ENCODE peak calls at places on chromosome 6, in eight cellular contexts. One of them, this sample, is unnamed.

GRCh38 chr6:23262864-23263263 is 693.5 kb downstream of the HDGFL1 start:
- DNase-seq in lung: no peak
- DNase-seq in nephron progenitor cell: no peak
- DNase-seq in bronchial epithelial cell: no peak
- DNase-seq in MCF 10A: no peak
- DNase-seq in Panc1: no peak
- DNase-seq in lower lobe of right lung: no peak
- DNase-seq in GM13976: no peak
- DNase-seq in this sample: no peak

GRCh38 chr6:17431581-17431980 is 38.2 kb downstream of the CAP2 start:
- DNase-seq in lung: no peak
- DNase-seq in MCF 10A: peak; percentile 38
- DNase-seq in Panc1: no peak
- DNase-seq in lower lobe of right lung: no peak
- DNase-seq in bronchial epithelial cell: peak; percentile 34
- DNase-seq in GM13976: no peak
- DNase-seq in nephron progenitor cell: no peak
- DNase-seq in this sample: no peak

GRCh38 chr6:157774153-157775135 is 48.6 kb upstream of the SNX9 start:
- DNase-seq in bronchial epithelial cell: no peak
- DNase-seq in lung: no peak
- DNase-seq in lower lobe of right lung: no peak
- DNase-seq in GM13976: peak; percentile 81
- DNase-seq in MCF 10A: no peak
- DNase-seq in nephron progenitor cell: peak; percentile 27
- DNase-seq in Panc1: no peak
- DNase-seq in this sample: no peak

GRCh38 chr6:158219229-158219628 is 51.1 kb downstream of the GTF2H5 start:
- DNase-seq in Panc1: no peak
- DNase-seq in lower lobe of right lung: no peak
- DNase-seq in lung: peak; percentile 53
- DNase-seq in GM13976: no peak
- DNase-seq in MCF 10A: peak; percentile 96
- DNase-seq in bronchial epithelial cell: peak; percentile 99
- DNase-seq in nephron progenitor cell: no peak
- DNase-seq in this sample: no peak

GRCh38 chr6:40789143-40789764 is 202.1 kb upstream of the LRFN2 start:
- DNase-seq in GM13976: peak; percentile 37
- DNase-seq in lung: no peak
- DNase-seq in lower lobe of right lung: no peak
- DNase-seq in Panc1: no peak
- DNase-seq in nephron progenitor cell: peak; percentile 15
- DNase-seq in bronchial epithelial cell: no peak
- DNase-seq in MCF 10A: no peak
- DNase-seq in this sample: no peak

GRCh38 chr6:18122128-18123093 is at the start of gene NHLRC1:
- DNase-seq in Panc1: peak; percentile 76
- DNase-seq in GM13976: peak; percentile 87
- DNase-seq in lung: peak; percentile 91
- DNase-seq in nephron progenitor cell: peak; percentile 87
- DNase-seq in MCF 10A: no peak
- DNase-seq in bronchial epithelial cell: peak; percentile 74
- DNase-seq in lower lobe of right lung: peak; percentile 94
- DNase-seq in this sample: peak; percentile 93

GRCh38 chr6:26578741-26579140 is 18.0 kb upstream of the ABT1 start:
- DNase-seq in nephron progenitor cell: no peak
- DNase-seq in bronchial epithelial cell: no peak
- DNase-seq in MCF 10A: no peak
- DNase-seq in lower lobe of right lung: no peak
- DNase-seq in lung: no peak
- DNase-seq in Panc1: no peak
- DNase-seq in GM13976: no peak
- DNase-seq in this sample: no peak

GRCh38 chr6:29553268-29554057 is 6.1 kb downstream of the UBD start:
- DNase-seq in MCF 10A: no peak
- DNase-seq in lung: peak; percentile 77
- DNase-seq in lower lobe of right lung: peak; percentile 85
- DNase-seq in bronchial epithelial cell: peak; percentile 12
- DNase-seq in Panc1: no peak
- DNase-seq in GM13976: peak; percentile 69
- DNase-seq in nephron progenitor cell: peak; percentile 80
- DNase-seq in this sample: no peak

GRCh38 chr6:30759575-30760239 is 15.4 kb upstream of the IER3 start:
- DNase-seq in lung: no peak
- DNase-seq in Panc1: no peak
- DNase-seq in bronchial epithelial cell: peak; percentile 95
- DNase-seq in lower lobe of right lung: no peak
- DNase-seq in GM13976: no peak
- DNase-seq in MCF 10A: no peak
- DNase-seq in nephron progenitor cell: no peak
- DNase-seq in this sample: no peak

GRCh38 chr6:125658759-125659431 is 90.5 kb upstream of the HEY2 start:
- DNase-seq in lower lobe of right lung: no peak
- DNase-seq in MCF 10A: peak; percentile 31
- DNase-seq in lung: no peak
- DNase-seq in GM13976: no peak
- DNase-seq in bronchial epithelial cell: peak; percentile 23
- DNase-seq in nephron progenitor cell: no peak
- DNase-seq in Panc1: no peak
- DNase-seq in this sample: no peak

GRCh38 chr6:111957623-111958315 is 84.5 kb upstream of the FYN start:
- DNase-seq in lower lobe of right lung: no peak
- DNase-seq in bronchial epithelial cell: no peak
- DNase-seq in Panc1: no peak
- DNase-seq in GM13976: no peak
- DNase-seq in lung: no peak
- DNase-seq in MCF 10A: no peak
- DNase-seq in nephron progenitor cell: peak; percentile 41
- DNase-seq in this sample: no peak

GRCh38 chr6:21987501-21987957 is 309.3 kb downstream of the PRL start:
- DNase-seq in lung: peak; percentile 67
- DNase-seq in bronchial epithelial cell: peak; percentile 83
- DNase-seq in MCF 10A: peak; percentile 71
- DNase-seq in nephron progenitor cell: peak; percentile 51
- DNase-seq in lower lobe of right lung: peak; percentile 48
- DNase-seq in GM13976: peak; percentile 35
- DNase-seq in Panc1: no peak
- DNase-seq in this sample: no peak

GRCh38 chr6:112468359-112468758 is 121.2 kb downstream of the RFPL4B start:
- DNase-seq in Panc1: no peak
- DNase-seq in bronchial epithelial cell: peak; percentile 44
- DNase-seq in MCF 10A: no peak
- DNase-seq in lower lobe of right lung: no peak
- DNase-seq in nephron progenitor cell: no peak
- DNase-seq in GM13976: no peak
- DNase-seq in lung: no peak
- DNase-seq in this sample: no peak

GRCh38 chr6:113997106-113997505 is 26.2 kb upstream of the HDAC2 start:
- DNase-seq in nephron progenitor cell: no peak
- DNase-seq in lung: no peak
- DNase-seq in Panc1: peak; percentile 78
- DNase-seq in lower lobe of right lung: no peak
- DNase-seq in GM13976: no peak
- DNase-seq in bronchial epithelial cell: peak; percentile 74
- DNase-seq in MCF 10A: peak; percentile 40
- DNase-seq in this sample: no peak

GRCh38 chr6:167682125-167682524 is 144.6 kb upstream of the AFDN start:
- DNase-seq in GM13976: no peak
- DNase-seq in bronchial epithelial cell: no peak
- DNase-seq in nephron progenitor cell: no peak
- DNase-seq in lung: no peak
- DNase-seq in MCF 10A: no peak
- DNase-seq in lower lobe of right lung: no peak
- DNase-seq in Panc1: no peak
- DNase-seq in this sample: no peak

GRCh38 chr6:134446228-134446848 is 128.4 kb upstream of the SGK1 start:
- DNase-seq in MCF 10A: no peak
- DNase-seq in GM13976: no peak
- DNase-seq in nephron progenitor cell: no peak
- DNase-seq in lung: no peak
- DNase-seq in lower lobe of right lung: no peak
- DNase-seq in Panc1: no peak
- DNase-seq in bronchial epithelial cell: peak; percentile 67
- DNase-seq in this sample: no peak

GRCh38 chr6:42958125-42958524 is 2.4 kb upstream of the GNMT start:
- DNase-seq in GM13976: no peak
- DNase-seq in lower lobe of right lung: no peak
- DNase-seq in bronchial epithelial cell: no peak
- DNase-seq in nephron progenitor cell: no peak
- DNase-seq in lung: no peak
- DNase-seq in MCF 10A: no peak
- DNase-seq in Panc1: no peak
- DNase-seq in this sample: no peak

GRCh38 chr6:139990865-139991264 is 616.4 kb upstream of the CITED2 start:
- DNase-seq in lower lobe of right lung: no peak
- DNase-seq in MCF 10A: no peak
- DNase-seq in lung: no peak
- DNase-seq in bronchial epithelial cell: no peak
- DNase-seq in Panc1: no peak
- DNase-seq in GM13976: no peak
- DNase-seq in nephron progenitor cell: no peak
- DNase-seq in this sample: no peak

GRCh38 chr6:111683749-111684267 is 78.1 kb upstream of the TRAF3IP2 start:
- DNase-seq in Panc1: no peak
- DNase-seq in nephron progenitor cell: no peak
- DNase-seq in MCF 10A: peak; percentile 47
- DNase-seq in GM13976: no peak
- DNase-seq in bronchial epithelial cell: peak; percentile 12
- DNase-seq in lower lobe of right lung: no peak
- DNase-seq in lung: no peak
- DNase-seq in this sample: no peak

GRCh38 chr6:12331474-12331873 is 41.3 kb downstream of the EDN1 start:
- DNase-seq in nephron progenitor cell: no peak
- DNase-seq in bronchial epithelial cell: no peak
- DNase-seq in lower lobe of right lung: no peak
- DNase-seq in MCF 10A: no peak
- DNase-seq in GM13976: no peak
- DNase-seq in Panc1: no peak
- DNase-seq in lung: no peak
- DNase-seq in this sample: peak; percentile 36

GRCh38 chr6:157143171-157143884 is 180.0 kb downstream of the TMEM242 start:
- DNase-seq in Panc1: no peak
- DNase-seq in bronchial epithelial cell: no peak
- DNase-seq in GM13976: no peak
- DNase-seq in nephron progenitor cell: no peak
- DNase-seq in MCF 10A: no peak
- DNase-seq in lower lobe of right lung: no peak
- DNase-seq in lung: no peak
- DNase-seq in this sample: no peak

GRCh38 chr6:41560440-41561192 is 14.4 kb downstream of the FOXP4 start:
- DNase-seq in bronchial epithelial cell: no peak
- DNase-seq in MCF 10A: no peak
- DNase-seq in GM13976: peak; percentile 93
- DNase-seq in lower lobe of right lung: peak; percentile 67
- DNase-seq in lung: peak; percentile 50
- DNase-seq in nephron progenitor cell: peak; percentile 52
- DNase-seq in Panc1: no peak
- DNase-seq in this sample: no peak

GRCh38 chr6:128339635-128340436 is 180.6 kb downstream of the PTPRK start:
- DNase-seq in nephron progenitor cell: no peak
- DNase-seq in GM13976: no peak
- DNase-seq in MCF 10A: no peak
- DNase-seq in bronchial epithelial cell: no peak
- DNase-seq in lower lobe of right lung: no peak
- DNase-seq in Panc1: no peak
- DNase-seq in lung: no peak
- DNase-seq in this sample: no peak
- TF ChIP-seq CTCF in nephron progenitor cell: no peak
- TF ChIP-seq CTCF in GM13976: no peak
- TF ChIP-seq CTCF in MCF 10A: no peak
- TF ChIP-seq CTCF in bronchial epithelial cell: no peak
- TF ChIP-seq CTCF in lower lobe of right lung: no peak
- TF ChIP-seq CTCF in Panc1: no peak
- TF ChIP-seq CTCF in lung: no peak
- TF ChIP-seq CTCF in this sample: no peak

GRCh38 chr6:136249811-136250685 is at the start of gene MTFR2:
- DNase-seq in lung: peak; percentile 99
- DNase-seq in lower lobe of right lung: peak; percentile 94
- DNase-seq in nephron progenitor cell: peak; percentile 88
- DNase-seq in Panc1: peak; percentile 97
- DNase-seq in bronchial epithelial cell: peak; percentile 99
- DNase-seq in MCF 10A: peak; percentile 100
- DNase-seq in GM13976: peak; percentile 93
- DNase-seq in this sample: peak; percentile 97
- TF ChIP-seq CTCF in lung: no peak
- TF ChIP-seq CTCF in lower lobe of right lung: no peak
- TF ChIP-seq CTCF in nephron progenitor cell: no peak
- TF ChIP-seq CTCF in Panc1: no peak
- TF ChIP-seq CTCF in bronchial epithelial cell: no peak
- TF ChIP-seq CTCF in MCF 10A: no peak
- TF ChIP-seq CTCF in GM13976: no peak
- TF ChIP-seq CTCF in this sample: no peak

DNA sequence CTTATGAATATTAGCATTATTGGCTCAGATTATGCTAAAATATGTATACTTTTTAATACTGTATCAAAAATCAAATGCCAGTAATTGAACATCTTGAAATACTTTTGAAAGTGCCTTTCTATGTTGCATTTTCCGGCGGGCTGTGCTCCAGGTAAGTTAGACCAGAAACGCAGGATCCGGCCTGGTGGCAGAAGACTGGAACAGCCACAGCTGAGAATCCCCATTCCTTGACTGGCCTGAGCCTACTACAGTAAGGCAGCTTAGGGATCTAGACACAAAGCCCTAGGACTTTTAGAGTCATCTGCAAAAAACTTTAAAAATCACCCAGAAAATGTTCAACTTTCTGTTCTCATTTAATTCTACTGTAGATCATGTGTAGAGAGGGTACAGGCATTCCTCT is 138.8 kb upstream of the C6orf118 start:
- DNase-seq in nephron progenitor cell: no peak
- DNase-seq in GM13976: no peak
- DNase-seq in Panc1: no peak
- DNase-seq in lower lobe of right lung: no peak
- DNase-seq in lung: no peak
- DNase-seq in MCF 10A: no peak
- DNase-seq in bronchial epithelial cell: no peak
- DNase-seq in this sample: no peak
- TF ChIP-seq CTCF in nephron progenitor cell: no peak
- TF ChIP-seq CTCF in GM13976: no peak
- TF ChIP-seq CTCF in Panc1: no peak
- TF ChIP-seq CTCF in lower lobe of right lung: no peak
- TF ChIP-seq CTCF in lung: no peak
- TF ChIP-seq CTCF in MCF 10A: no peak
- TF ChIP-seq CTCF in bronchial epithelial cell: no peak
- TF ChIP-seq CTCF in this sample: no peak

GRCh38 chr6:169752074-169752623 is 727 bp downstream of the ERMARD start:
- DNase-seq in bronchial epithelial cell: no peak
- DNase-seq in GM13976: no peak
- DNase-seq in MCF 10A: peak; percentile 5
- DNase-seq in lower lobe of right lung: no peak
- DNase-seq in Panc1: no peak
- DNase-seq in lung: no peak
- DNase-seq in nephron progenitor cell: no peak
- DNase-seq in this sample: no peak

GRCh38 chr6:169755162-169755561 is 3.7 kb downstream of the ERMARD start:
- DNase-seq in Panc1: no peak
- DNase-seq in bronchial epithelial cell: no peak
- DNase-seq in nephron progenitor cell: no peak
- DNase-seq in lung: no peak
- DNase-seq in lower lobe of right lung: no peak
- DNase-seq in MCF 10A: no peak
- DNase-seq in GM13976: no peak
- DNase-seq in this sample: no peak

GRCh38 chr6:169746556-169746955 is 4.8 kb downstream of the DYNLT2 start:
- DNase-seq in bronchial epithelial cell: peak; percentile 42
- DNase-seq in GM13976: no peak
- DNase-seq in lower lobe of right lung: no peak
- DNase-seq in MCF 10A: no peak
- DNase-seq in Panc1: no peak
- DNase-seq in nephron progenitor cell: no peak
- DNase-seq in lung: no peak
- DNase-seq in this sample: no peak

GRCh38 chr6:169751242-169752073 is at the start of the genes DYNLT2 and ERMARD:
- DNase-seq in MCF 10A: peak; percentile 92
- DNase-seq in bronchial epithelial cell: peak; percentile 84
- DNase-seq in lung: peak; percentile 93
- DNase-seq in nephron progenitor cell: peak; percentile 94
- DNase-seq in GM13976: peak; percentile 96
- DNase-seq in Panc1: peak; percentile 71
- DNase-seq in lower lobe of right lung: peak; percentile 96
- DNase-seq in this sample: peak; percentile 98
- TF ChIP-seq CTCF in MCF 10A: no peak
- TF ChIP-seq CTCF in bronchial epithelial cell: peak; percentile 33
- TF ChIP-seq CTCF in lung: no peak
- TF ChIP-seq CTCF in nephron progenitor cell: no peak
- TF ChIP-seq CTCF in GM13976: no peak
- TF ChIP-seq CTCF in Panc1: peak; percentile 10
- TF ChIP-seq CTCF in lower lobe of right lung: peak; percentile 34
- TF ChIP-seq CTCF in this sample: peak; percentile 30